ENCODE peak calls at places on chromosomes 12 and 14, in six cellular contexts. T is T-helper 2 cell; I is stimulated activated CD8-positive, alpha-beta memory T cell treated with anti-CD3 and anti-CD28 coated beads, Interleukin-12 subunit alpha, Interleukin-12 subunit beta, amount 100 ng/mL, for 4 hours; M is mesothelial cell of epicardium; U is Daoy; R is fibroblast of the conjunctiva. N is an unnamed sample.

GRCh38 chr12:21828779-21829178 is 54.3 kb upstream of the KCNJ8 start:
- DNase-seq in T (no peak), I (no peak), M (no peak), U (no peak), R (peak), N (peak)

GRCh38 chr14:71206766-71207371 is 299.6 kb downstream of the PCNX1 start:
- DNase-seq in T (no peak), I (no peak), M (no peak), U (peak), R (peak), N (no peak)

GRCh38 chr12:532908-533565 is 73.3 kb downstream of the B4GALNT3 start:
- DNase-seq in T (no peak), I (no peak), M (no peak), U (no peak), R (no peak), N (no peak)

GRCh38 chr14:82385043-82385442 is 851.4 kb upstream of the SEL1L start:
- DNase-seq in T (no peak), I (no peak), M (no peak), U (no peak), R (peak), N (no peak)

GRCh38 chr12:121776190-121777098 is 17.0 kb downstream of the RHOF start:
- DNase-seq in T (peak), I (peak), M (peak), U (peak), R (no peak), N (no peak)

GRCh38 chr14:29390046-29390841 is 537.4 kb downstream of the PRKD1 start:
- DNase-seq in T (no peak), I (no peak), M (no peak), U (no peak), R (no peak), N (no peak)

GRCh38 chr14:23362200-23362599 is 2.8 kb downstream of the EFS start:
- DNase-seq in T (no peak), I (no peak), M (no peak), U (no peak), R (no peak), N (no peak)

GRCh38 chr12:108615918-108616317 is 17.8 kb downstream of the SELPLG start:
- DNase-seq in T (no peak), I (no peak), M (no peak), U (no peak), R (no peak), N (no peak)

GRCh38 chr12:46443594-46444263 is 71.2 kb upstream of the SLC38A2 start:
- DNase-seq in T (no peak), I (no peak), M (no peak), U (no peak), R (no peak), N (no peak)

GRCh38 chr12:41293011-41293410 is 104.9 kb downstream of the PDZRN4 start:
- DNase-seq in T (no peak), I (no peak), M (no peak), U (peak), R (no peak), N (no peak)

GRCh38 chr12:3103806-3104205 is 26.6 kb downstream of the TSPAN9 start:
- DNase-seq in T (no peak), I (no peak), M (no peak), U (no peak), R (no peak), N (no peak)

GRCh38 chr14:72701610-72702009 is 192.3 kb downstream of the DPF3 start:
- DNase-seq in T (no peak), I (no peak), M (no peak), U (peak), R (no peak), N (no peak)

GRCh38 chr14:101231828-101232227 is 328.3 kb upstream of the RTL1 start:
- DNase-seq in T (no peak), I (no peak), M (no peak), U (no peak), R (no peak), N (no peak)

GRCh38 chr12:130832561-130833209 is 6.4 kb downstream of the STX2 start:
- DNase-seq in T (no peak), I (no peak), M (no peak), U (no peak), R (peak), N (no peak)

GRCh38 chr12:49909826-49910225 is 6.1 kb upstream of the FAIM2 start:
- DNase-seq in T (no peak), I (no peak), M (no peak), U (peak), R (peak), N (no peak)

GRCh38 chr12:39772708-39773665 is 153.4 kb upstream of the ABCD2 start:
- DNase-seq in T (no peak), I (no peak), M (no peak), U (no peak), R (no peak), N (no peak)

GRCh38 chr14:60183724-60184596 is 18.8 kb upstream of the DHRS7 start:
- DNase-seq in T (peak), I (no peak), M (no peak), U (peak), R (peak), N (no peak)

GRCh38 chr12:39441963-39442894 is 691 bp downstream of the KIF21A start:
- DNase-seq in T (peak), I (peak), M (no peak), U (peak), R (no peak), N (no peak)

GRCh38 chr14:24259282-24260025 is 3.5 kb downstream of the TGM1 start:
- DNase-seq in T (no peak), I (no peak), M (peak), U (peak), R (no peak), N (no peak)

GRCh38 chr12:92973614-92974013 is 44.5 kb upstream of the EEA1 start:
- DNase-seq in T (peak), I (no peak), M (no peak), U (no peak), R (peak), N (no peak)

GRCh38 chr14:50044040-50044651 is 72.2 kb downstream of the VCPKMT start:
- DNase-seq in T (peak), I (no peak), M (no peak), U (no peak), R (no peak), N (no peak)

GRCh38 chr12:120211904-120212283 is 11.0 kb upstream of the RPLP0 start:
- DNase-seq in T (no peak), I (no peak), M (no peak), U (no peak), R (no peak), N (no peak)

GRCh38 chr14:93957751-93958566 is 18.4 kb downstream of the ASB2 start:
- DNase-seq in T (no peak), I (no peak), M (no peak), U (no peak), R (no peak), N (no peak)

GRCh38 chr12:46260913-46261476 is 7.8 kb downstream of the SLC38A1 start:
- DNase-seq in T (no peak), I (no peak), M (no peak), U (no peak), R (no peak), N (no peak)

GRCh38 chr14:100691395-100692025 is 35.2 kb upstream of the DLK1 start:
- DNase-seq in T (no peak), I (no peak), M (no peak), U (peak), R (no peak), N (no peak)

GRCh38 chr14:64705406-64706118 is 1.3 kb downstream of the PLEKHG3 start:
- DNase-seq in T (no peak), I (no peak), M (no peak), U (no peak), R (no peak), N (no peak)

GRCh38 chr14:68793734-68794129 is 865 bp upstream of the ZFP36L1 start:
- DNase-seq in T (peak), I (no peak), M (no peak), U (no peak), R (no peak), N (no peak)

GRCh38 chr14:91872011-91872476 is 4.7 kb upstream of the TC2N start:
- DNase-seq in T (peak), I (no peak), M (no peak), U (no peak), R (peak), N (no peak)

GRCh38 chr12:89352492-89353187 is at the start of gene DUSP6:
- DNase-seq in T (peak), I (peak), M (peak), U (peak), R (peak), N (peak)

GRCh38 chr12:121637231-121637914 is 11.0 kb downstream of the ORAI1 start:
- DNase-seq in T (peak), I (peak), M (no peak), U (no peak), R (no peak), N (no peak)

N was measured in brain pericyte.